ENCODE peak calls at places on chromosome 17, in nine cellular contexts. R, E, K, B, A, H, M, X and J are unnamed samples.

GRCh38 chr17:35171834-35172233 is 22.4 kb downstream of the SLC35G3 start:
- DNase-seq in R (no peak), E (no peak), K (no peak), B (no peak), A (no peak), H (no peak), M (no peak), X (no peak), J (no peak)

GRCh38 chr17:65323055-65323454 is 185.9 kb downstream of the RGS9 start:
- DNase-seq in R (no peak), E (no peak), K (no peak), B (no peak), A (no peak), H (no peak), M (no peak), X (no peak), J (no peak)

GRCh38 chr17:72139213-72139612 is 18.4 kb downstream of the SOX9 start:
- DNase-seq in R (no peak), E (no peak), K (no peak), B (no peak), A (no peak), H (no peak), M (no peak), X (no peak), J (no peak)

GRCh38 chr17:46136820-46137219 is 56.4 kb downstream of the KANSL1 start:
- DNase-seq in R (no peak), E (no peak), K (no peak), B (no peak), A (no peak), H (no peak), M (no peak), X (no peak), J (no peak)

GRCh38 chr17:49715717-49716279 is 8.0 kb upstream of the SLC35B1 start:
- DNase-seq in R (no peak), E (no peak), K (no peak), B (no peak), A (no peak), H (no peak), M (no peak), X (no peak), J (no peak)

GRCh38 chr17:82205720-82206508 is 6.7 kb downstream of the CCDC57 start:
- DNase-seq in R (peak; percentile 81), E (peak; percentile 87), K (peak; percentile 83), B (peak; percentile 77), A (peak; percentile 89), H (peak; percentile 91), M (peak; percentile 85), X (peak; percentile 79), J (peak; percentile 93)

GRCh38 chr17:29195465-29196081 is 15.4 kb upstream of the MYO18A start:
- DNase-seq in R (no peak), E (no peak), K (no peak), B (no peak), A (no peak), H (no peak), M (no peak), X (no peak), J (no peak)

GRCh38 chr17:42547698-42548069 is 5.0 kb upstream of the HSD17B1 start:
- DNase-seq in R (peak; percentile 62), E (no peak), K (no peak), B (no peak), A (peak; percentile 72), H (no peak), M (no peak), X (no peak), J (no peak)

GRCh38 chr17:57281887-57282653 is 25.7 kb downstream of the MSI2 start:
- DNase-seq in R (no peak), E (no peak), K (no peak), B (no peak), A (no peak), H (no peak), M (no peak), X (no peak), J (no peak)

DNA sequence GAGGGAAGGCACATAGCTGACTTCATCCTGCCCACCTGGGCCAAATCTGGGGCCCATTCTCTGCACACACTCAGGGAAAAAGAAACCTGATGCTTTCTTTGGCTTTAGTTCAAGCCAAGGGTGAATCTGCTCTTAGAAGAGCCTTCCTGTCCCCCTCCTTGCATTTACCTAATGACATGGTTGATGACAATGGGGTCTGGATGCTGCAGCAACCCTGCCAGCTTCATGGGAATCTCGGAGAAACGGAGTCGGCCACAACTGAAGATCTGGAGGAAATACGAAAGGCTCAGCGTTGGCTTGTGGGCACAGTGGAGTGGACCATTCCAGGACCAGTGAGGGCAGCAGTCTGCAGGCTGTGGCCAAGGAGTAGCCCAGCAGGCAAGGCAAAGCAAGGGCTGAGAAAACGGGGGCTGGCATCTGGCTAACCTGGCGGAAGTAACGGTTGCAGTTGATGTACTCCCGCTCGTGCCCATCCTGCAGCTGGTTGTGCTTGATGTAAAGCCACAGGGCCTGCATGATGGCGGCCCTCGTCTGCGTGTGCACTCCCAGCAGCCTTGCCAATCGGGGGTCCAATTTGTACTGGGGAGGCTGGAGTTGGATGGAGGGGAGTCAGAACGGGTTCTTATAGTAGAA is 6.4 kb upstream of the FTSJ3 start:
- DNase-seq in R (no peak), E (no peak), K (no peak), B (no peak), A (no peak), H (no peak), M (no peak), X (no peak), J (no peak)
- TF ChIP-seq POLR2A in R (no peak), E (no peak), K (no peak), B (no peak), A (no peak), H (no peak), M (no peak), X (peak; percentile 21), J (no peak)

GRCh38 chr17:3005696-3006095 is 57.7 kb downstream of the OR1D5 start:
- DNase-seq in R (no peak), E (no peak), K (no peak), B (no peak), A (peak; percentile 35), H (no peak), M (no peak), X (no peak), J (no peak)

GRCh38 chr17:3004925-3005324 is 58.5 kb downstream of the OR1D5 start:
- DNase-seq in R (no peak), E (no peak), K (peak; percentile 43), B (no peak), A (peak; percentile 46), H (no peak), M (no peak), X (no peak), J (peak; percentile 72)

GRCh38 chr17:3003401-3004149 is 59.8 kb downstream of the OR1D5 start:
- DNase-seq in R (peak; percentile 42), E (no peak), K (peak; percentile 46), B (no peak), A (peak; percentile 65), H (no peak), M (no peak), X (peak; percentile 58), J (peak; percentile 78)

GRCh38 chr17:3002538-3003301 is 60.7 kb downstream of the OR1D5 start:
- DNase-seq in R (no peak), E (no peak), K (no peak), B (no peak), A (peak; percentile 56), H (no peak), M (no peak), X (peak; percentile 70), J (peak; percentile 55)

DNA sequence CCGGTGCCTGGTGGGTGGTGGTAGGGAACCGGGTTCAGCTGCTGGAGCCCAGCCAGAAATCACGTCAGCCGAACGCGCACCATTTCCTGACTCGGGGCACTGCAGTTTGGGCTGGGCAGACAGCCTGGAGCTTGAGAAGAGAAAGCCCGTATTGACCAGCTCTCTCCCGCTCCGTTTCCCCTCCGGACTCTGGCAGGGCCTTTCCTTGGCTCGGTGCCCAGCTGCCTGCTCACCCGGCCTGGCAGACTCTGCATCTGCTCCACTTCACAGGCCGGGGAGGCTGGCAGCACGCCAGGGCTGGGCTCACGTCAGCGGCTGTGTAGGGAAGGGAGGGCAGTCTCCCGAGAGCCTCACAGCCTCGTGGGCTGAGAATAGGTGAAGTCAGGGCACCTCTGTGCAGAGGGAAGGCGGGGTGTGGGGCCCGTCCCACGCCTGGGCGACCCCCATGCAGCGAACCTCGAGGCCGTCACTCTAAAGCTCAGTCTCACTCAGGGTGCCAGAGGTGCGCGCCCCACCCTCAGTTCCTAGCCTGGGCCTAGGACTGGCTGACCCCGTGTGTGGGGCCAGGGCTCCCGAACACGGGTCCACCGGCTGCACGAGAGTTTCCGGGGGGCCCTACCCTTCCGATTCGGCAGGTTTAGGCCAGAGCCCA is 59.1 kb downstream of the OR1D5 start:
- DNase-seq in R (peak; percentile 99), E (peak; percentile 100), K (peak; percentile 100), B (peak; percentile 99), A (peak; percentile 99), H (peak; percentile 98), M (peak; percentile 98), X (peak; percentile 59), J (peak; percentile 100)
- TF ChIP-seq POLR2A in R (no peak), E (no peak), K (no peak), B (peak; percentile 20), A (peak; percentile 18), H (no peak), M (peak; percentile 43), X (no peak), J (no peak)

GRCh38 chr17:80991645-80992076 is at the start of gene CHMP6:
- DNase-seq in R (peak; percentile 80), E (peak; percentile 68), K (peak; percentile 82), B (peak; percentile 52), A (peak; percentile 88), H (peak; percentile 85), M (peak; percentile 61), X (peak; percentile 91), J (peak; percentile 87)
- TF ChIP-seq POLR2A in R (peak; percentile 45), E (no peak), K (no peak), B (no peak), A (peak; percentile 48), H (peak; percentile 29), M (no peak), X (no peak), J (no peak)

DNA sequence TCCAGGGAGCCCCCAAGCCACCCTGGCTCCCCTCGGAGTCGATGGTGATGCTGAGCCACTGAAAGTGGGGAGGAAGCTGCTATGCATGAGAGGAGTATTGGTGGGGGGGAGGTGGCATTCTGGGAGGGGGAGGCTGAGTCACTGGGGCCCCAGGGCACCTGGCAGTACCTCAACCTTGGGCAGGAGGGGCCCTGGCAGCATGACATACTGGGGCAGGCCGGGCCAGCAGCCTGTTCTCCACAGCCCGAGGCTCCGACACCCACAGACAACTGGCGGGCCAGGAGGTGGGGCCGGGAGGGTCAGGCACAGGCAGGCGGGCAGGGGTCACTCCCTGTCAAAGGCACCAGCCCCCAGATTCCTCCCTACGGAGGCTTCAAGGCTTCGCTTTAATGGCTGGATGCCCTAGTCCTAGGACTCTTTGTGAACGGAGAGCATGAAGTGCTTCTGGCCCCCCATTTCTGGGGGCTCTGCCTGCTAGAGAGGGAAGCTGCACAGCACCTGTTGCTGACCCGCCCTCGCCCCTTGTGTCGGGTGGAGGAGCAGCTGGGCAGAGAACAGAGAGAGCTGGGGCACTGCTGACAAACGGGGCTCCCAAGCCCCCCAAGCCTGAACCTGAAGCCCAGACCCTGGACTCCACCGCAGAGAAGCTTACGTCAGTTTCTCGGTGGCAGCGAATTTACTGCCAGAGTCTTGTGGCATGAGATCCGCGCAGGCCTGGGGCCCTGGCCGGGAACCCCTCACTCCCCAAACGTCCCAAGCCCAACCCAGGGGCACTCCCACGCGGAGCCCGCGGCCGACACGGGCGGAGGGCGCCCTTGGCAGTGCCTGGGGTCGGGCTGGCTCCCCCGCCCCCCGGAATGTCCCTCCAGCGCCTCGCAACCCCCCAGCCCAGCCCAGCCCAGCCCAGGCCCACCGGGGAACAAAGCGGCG is 773 bp downstream of the CASKIN2 start:
- DNase-seq in R (peak; percentile 78), E (peak; percentile 86), K (peak; percentile 73), B (no peak), A (peak; percentile 66), H (no peak), M (peak; percentile 58), X (no peak), J (no peak)
- TF ChIP-seq POLR2A in R (no peak), E (no peak), K (no peak), B (no peak), A (no peak), H (no peak), M (no peak), X (no peak), J (no peak)

GRCh38 chr17:78684026-78684425 is 98.0 kb downstream of the CYTH1 start:
- DNase-seq in R (no peak), E (no peak), K (no peak), B (no peak), A (no peak), H (no peak), M (no peak), X (no peak), J (no peak)
- TF ChIP-seq POLR2A in R (no peak), E (no peak), K (no peak), B (no peak), A (no peak), H (no peak), M (no peak), X (no peak), J (no peak)